ENCODE peak calls at places on chromosomes 16 and 17, in five cellular contexts. Z is esophagus squamous epithelium, I is K562, Q is right lobe of liver, N is transverse colon. R is an unnamed sample.

GRCh38 chr17:44935116-44935515 is 12.5 kb downstream of the KIF18B start:
- DNase-seq in Z (no peak), I (no peak), Q (peak), N (no peak), R (no peak)

GRCh38 chr16:84361546-84361945 is 6.8 kb upstream of the ATP2C2 start:
- DNase-seq in Z (no peak), I (no peak), Q (no peak), N (no peak), R (no peak)

GRCh38 chr17:76404976-76405563 is 20.7 kb downstream of the SPHK1 start:
- DNase-seq in Z (no peak), I (no peak), Q (no peak), N (no peak), R (peak)

GRCh38 chr17:79045830-79046500 is 22.0 kb downstream of the C1QTNF1 start:
- DNase-seq in Z (no peak), I (peak), Q (peak), N (peak), R (peak)

GRCh38 chr16:86740817-86741799 is 162.8 kb downstream of the FOXL1 start:
- DNase-seq in Z (no peak), I (no peak), Q (no peak), N (no peak), R (no peak)

GRCh38 chr17:73872816-73873215 is 228.6 kb upstream of the SDK2 start:
- DNase-seq in Z (no peak), I (no peak), Q (no peak), N (no peak), R (no peak)

GRCh38 chr16:57536306-57537193 is at the start of gene CCDC102A:
- DNase-seq in Z (no peak), I (peak), Q (peak), N (no peak), R (peak)

GRCh38 chr16:57749101-57749692 is 13.6 kb downstream of the KATNB1 start:
- DNase-seq in Z (no peak), I (no peak), Q (no peak), N (no peak), R (no peak)

GRCh38 chr17:51260960-51261958 is 913 bp downstream of the UTP18 start:
- DNase-seq in Z (no peak), I (peak), Q (peak), N (peak), R (peak)

GRCh38 chr17:63998050-63998720 is at the start of gene PRR29:
- DNase-seq in Z (no peak), I (peak), Q (peak), N (peak), R (peak)

GRCh38 chr17:34883106-34884000 is 77.9 kb downstream of the CCT6B start:
- DNase-seq in Z (no peak), I (no peak), Q (no peak), N (no peak), R (no peak)

GRCh38 chr17:7620835-7621234 is 6.1 kb upstream of the FXR2 start:
- DNase-seq in Z (no peak), I (no peak), Q (no peak), N (no peak), R (no peak)

GRCh38 chr17:80000955-80001354 is 34.7 kb downstream of the TBC1D16 start:
- DNase-seq in Z (no peak), I (no peak), Q (peak), N (no peak), R (no peak)

GRCh38 chr16:3070608-3071111 is 5.2 kb downstream of the IL32 start:
- DNase-seq in Z (no peak), I (no peak), Q (no peak), N (no peak), R (no peak)

GRCh38 chr17:8753136-8753975 is 5.0 kb downstream of the SPDYE4 start:
- DNase-seq in Z (no peak), I (no peak), Q (no peak), N (no peak), R (no peak)

GRCh38 chr16:26667271-26667703 is 399.4 kb upstream of the C16orf82 start:
- DNase-seq in Z (no peak), I (no peak), Q (no peak), N (no peak), R (no peak)

GRCh38 chr17:29076087-29076486 is 33.1 kb downstream of the PIPOX start:
- DNase-seq in Z (no peak), I (no peak), Q (no peak), N (no peak), R (no peak)

GRCh38 chr16:8882041-8882617 is at the start of gene LITAFD:
- DNase-seq in Z (no peak), I (no peak), Q (peak), N (no peak), R (no peak)

GRCh38 chr17:50344712-50345380 is 1.1 kb upstream of the XYLT2 start:
- DNase-seq in Z (no peak), I (no peak), Q (no peak), N (no peak), R (no peak)

GRCh38 chr17:54408741-54409140 is 491.9 kb upstream of the TOM1L1 start:
- DNase-seq in Z (no peak), I (no peak), Q (no peak), N (no peak), R (no peak)

GRCh38 chr17:21058098-21058893 is 15.5 kb upstream of the USP22 start:
- DNase-seq in Z (no peak), I (no peak), Q (no peak), N (no peak), R (no peak)

GRCh38 chr16:81697321-81697885 is 81.7 kb upstream of the PLCG2 start:
- DNase-seq in Z (no peak), I (peak), Q (peak), N (peak), R (no peak)

GRCh38 chr16:66324785-66325184 is 41.7 kb upstream of the CDH5 start:
- DNase-seq in Z (no peak), I (peak), Q (no peak), N (no peak), R (no peak)

GRCh38 chr17:3572231-3572630 is 14.6 kb upstream of the TRPV3 start:
- DNase-seq in Z (no peak), I (no peak), Q (no peak), N (no peak), R (no peak)

GRCh38 chr17:46046957-46047356 is 47.9 kb downstream of the STH start:
- DNase-seq in Z (no peak), I (no peak), Q (no peak), N (no peak), R (no peak)

GRCh38 chr17:35079547-35079946 is 16.0 kb upstream of the RFFL start:
- DNase-seq in Z (no peak), I (no peak), Q (no peak), N (no peak), R (no peak)

GRCh38 chr16:88561485-88562369 is 8.5 kb upstream of the ZC3H18 start:
- DNase-seq in Z (no peak), I (peak), Q (no peak), N (peak), R (peak)

GRCh38 chr17:64354396-64354795 is 36.3 kb downstream of the PECAM1 start:
- DNase-seq in Z (no peak), I (no peak), Q (no peak), N (no peak), R (no peak)

GRCh38 chr17:57108656-57109392 is 23.8 kb downstream of the AKAP1 start:
- DNase-seq in Z (no peak), I (no peak), Q (no peak), N (peak), R (no peak)

GRCh38 chr17:47789611-47790520 is 31.7 kb downstream of the OSBPL7 start:
- DNase-seq in Z (no peak), I (peak), Q (no peak), N (peak), R (peak)

GRCh38 chr17:50062323-50063243 is 6.7 kb downstream of the ITGA3 start:
- DNase-seq in Z (no peak), I (no peak), Q (peak), N (peak), R (peak)

GRCh38 chr16:23504076-23504452 is 6.2 kb downstream of the GGA2 start:
- DNase-seq in Z (no peak), I (no peak), Q (no peak), N (no peak), R (no peak)

GRCh38 chr17:4509402-4509801 is 10.7 kb downstream of the SPNS2 start:
- DNase-seq in Z (no peak), I (no peak), Q (no peak), N (no peak), R (no peak)

GRCh38 chr17:81254955-81255717 is 16.0 kb downstream of the NDUFAF8 start:
- DNase-seq in Z (no peak), I (peak), Q (peak), N (peak), R (peak)

GRCh38 chr16:48450367-48450766 is 65.2 kb upstream of the SIAH1 start:
- DNase-seq in Z (no peak), I (no peak), Q (no peak), N (no peak), R (no peak)

DNA sequence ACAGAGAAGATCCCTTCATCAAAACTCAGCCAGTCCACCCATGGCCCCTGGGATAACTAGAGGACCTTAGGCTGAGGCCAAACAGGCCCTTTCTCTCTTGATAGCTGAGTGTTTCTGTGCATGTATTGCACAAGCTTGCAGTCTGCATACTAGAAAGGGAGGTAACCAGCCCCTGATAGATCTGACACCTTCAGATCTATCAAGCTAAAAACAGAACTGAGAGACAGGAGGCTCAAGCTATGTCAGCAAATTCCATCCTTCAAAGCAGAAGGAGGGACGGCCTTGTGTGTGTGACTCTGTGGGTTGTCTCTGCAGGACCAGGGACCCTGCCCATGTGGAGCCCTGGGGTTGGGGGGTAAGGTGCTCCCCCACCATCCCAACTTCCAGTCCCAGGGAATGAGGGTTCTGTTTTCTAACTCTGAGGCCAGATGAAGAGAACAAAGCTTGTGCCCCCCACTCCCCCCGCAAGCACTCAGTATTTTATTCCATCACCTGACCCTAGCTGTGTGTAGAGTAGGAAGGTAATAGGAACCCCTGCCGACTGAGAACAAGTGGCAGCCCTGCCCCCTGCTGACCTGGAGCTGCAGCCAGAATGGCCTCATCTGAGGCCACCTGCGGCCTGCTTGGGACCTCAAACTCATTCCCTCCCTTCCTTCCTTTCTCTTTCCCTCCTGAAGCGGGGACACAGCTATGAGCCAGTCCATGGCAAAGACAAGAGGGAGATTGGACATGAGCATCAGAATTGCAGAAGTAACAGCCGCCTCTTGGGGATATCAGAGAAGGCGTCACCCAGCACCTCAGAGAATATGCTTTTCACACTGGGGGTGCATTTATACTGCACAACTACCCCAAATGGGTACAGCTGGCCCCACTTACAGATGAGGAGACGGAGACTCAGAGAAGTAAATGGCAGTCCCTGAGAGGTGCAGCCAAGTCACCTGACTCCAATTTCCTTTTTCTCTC is 63.7 kb downstream of the SMPD3 start:
- DNase-seq in Z (no peak), I (no peak), Q (peak), N (no peak), R (no peak)
- TF ChIP-seq CTCF in Z (no peak), I (peak), Q (no peak), N (no peak), R (no peak)

GRCh38 chr16:50721549-50722409 is 20.1 kb upstream of the CYLD start:
- DNase-seq in Z (no peak), I (no peak), Q (no peak), N (no peak), R (no peak)

GRCh38 chr16:50718761-50719400 is 23.0 kb upstream of the CYLD start:
- DNase-seq in Z (no peak), I (no peak), Q (no peak), N (peak), R (no peak)

GRCh38 chr16:50717109-50717893 is 23.9 kb downstream of the NOD2 start:
- DNase-seq in Z (no peak), I (no peak), Q (no peak), N (no peak), R (no peak)

GRCh38 chr16:50719401-50720337 is 22.2 kb upstream of the CYLD start:
- DNase-seq in Z (no peak), I (no peak), Q (no peak), N (peak), R (no peak)

GRCh38 chr16:50718061-50718760 is 23.7 kb upstream of the CYLD start:
- DNase-seq in Z (no peak), I (no peak), Q (no peak), N (no peak), R (no peak)
- H3K4me3 ChIP-seq in Z (no peak), I (no peak), Q (no peak), N (no peak), R (no peak)

DNA sequence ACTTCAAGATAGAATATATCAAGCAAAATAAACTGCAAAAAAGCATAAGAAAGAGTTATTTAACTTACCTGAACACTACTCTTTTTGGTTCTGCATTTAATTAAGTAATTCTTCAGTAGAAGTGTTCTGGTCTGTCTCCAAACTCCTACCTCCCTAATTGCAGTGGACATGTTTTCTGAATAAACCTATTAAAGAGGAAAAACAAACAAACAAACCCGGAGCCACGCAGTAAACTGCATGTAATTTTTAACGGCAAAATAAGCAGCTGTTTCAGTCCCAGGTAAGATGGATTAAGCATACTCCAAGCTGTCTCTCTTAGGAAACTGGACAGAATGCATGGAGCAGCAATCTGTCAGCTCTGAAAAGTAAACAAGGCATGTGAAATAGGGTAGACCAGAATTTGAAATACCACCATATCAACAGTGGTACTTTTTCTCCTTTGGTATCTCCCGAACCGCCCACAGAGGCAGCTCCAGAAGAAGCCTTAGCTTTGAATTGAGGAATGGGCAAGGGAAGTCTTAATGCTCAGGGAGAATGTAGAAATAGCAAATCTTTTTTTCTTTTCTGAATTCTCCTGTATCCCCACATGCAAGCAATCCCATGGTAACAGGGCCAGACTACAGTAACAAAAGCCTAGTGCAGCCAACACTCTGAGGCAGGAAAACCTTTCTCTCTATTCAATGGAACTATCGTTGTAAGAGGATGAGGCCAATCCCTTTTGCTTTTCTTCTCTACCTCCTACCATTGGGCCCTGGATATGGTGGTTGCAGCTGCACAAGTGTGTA is 12.5 kb downstream of the ABCA5 start:
- DNase-seq in Z (no peak), I (no peak), Q (no peak), N (no peak), R (no peak)
- TF ChIP-seq POLR2A in Z (no peak), I (no peak), Q (no peak), N (no peak), R (no peak)

DNA sequence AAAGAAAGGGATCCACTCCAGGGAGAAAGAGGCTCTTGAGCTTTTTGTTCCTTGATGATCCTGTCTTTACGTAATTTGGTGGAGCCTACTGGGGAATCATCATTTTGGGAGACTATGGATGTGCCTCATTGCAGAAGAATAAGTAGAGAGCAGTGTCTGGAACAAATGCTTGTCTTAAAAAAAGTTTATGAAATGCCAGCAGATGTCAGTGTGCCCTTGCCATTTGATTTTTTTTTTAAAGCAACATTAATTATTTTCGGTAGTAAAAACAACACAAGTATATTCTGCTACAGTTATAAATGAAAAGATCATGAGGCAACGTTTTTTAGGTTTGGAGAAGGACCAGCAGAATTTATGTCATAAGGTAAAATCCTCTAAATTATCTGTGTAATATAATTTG is 934.8 kb upstream of the EEF2KMT start:
- DNase-seq in Z (no peak), I (no peak), Q (no peak), N (no peak), R (no peak)
- TF ChIP-seq CTCF in Z (no peak), I (no peak), Q (no peak), N (no peak), R (no peak)

GRCh38 chr16:4323071-4323844 is 7.4 kb downstream of the GLIS2 start:
- DNase-seq in Z (no peak), I (no peak), Q (no peak), N (no peak), R (no peak)

GRCh38 chr16:4327386-4327781 is 11.5 kb downstream of the GLIS2 start:
- DNase-seq in Z (no peak), I (no peak), Q (no peak), N (no peak), R (no peak)

GRCh38 chr16:4323845-4324478 is 8.1 kb downstream of the GLIS2 start:
- DNase-seq in Z (no peak), I (peak), Q (no peak), N (peak), R (peak)

GRCh38 chr16:4324479-4324868 is 8.6 kb downstream of the GLIS2 start:
- DNase-seq in Z (no peak), I (no peak), Q (no peak), N (no peak), R (no peak)

GRCh38 chr16:4324871-4325740 is 9.2 kb downstream of the GLIS2 start:
- DNase-seq in Z (no peak), I (peak), Q (no peak), N (no peak), R (no peak)
- H3K4me3 ChIP-seq in Z (no peak), I (no peak), Q (no peak), N (no peak), R (no peak)

GRCh38 chr17:78023042-78023441 is 64.5 kb downstream of the TNRC6C start:
- DNase-seq in Z (no peak), I (no peak), Q (no peak), N (no peak), R (no peak)
- TF ChIP-seq POLR2A in Z (no peak), I (no peak), Q (no peak), N (no peak), R (no peak)

DNA sequence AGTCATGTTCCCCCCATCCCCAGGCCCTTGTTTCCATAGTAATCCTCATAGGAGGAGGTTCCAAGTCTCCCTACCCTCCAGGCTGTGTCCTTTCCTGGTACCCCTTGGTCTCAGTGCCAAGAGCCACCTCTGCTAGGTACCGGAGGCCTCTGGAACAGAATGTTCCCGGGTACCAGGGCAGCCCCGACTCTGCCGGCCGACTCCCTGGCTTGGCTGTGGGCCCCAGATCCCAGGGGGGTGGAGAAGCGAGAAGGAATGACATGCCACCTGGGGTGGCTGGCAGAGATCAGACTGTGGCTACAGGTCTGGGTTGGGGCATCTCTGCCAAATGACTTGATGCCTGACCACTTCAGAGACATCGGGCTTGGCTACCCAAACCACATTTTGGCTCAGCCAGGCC is 3.6 kb downstream of the STAC2 start:
- DNase-seq in Z (no peak), I (no peak), Q (no peak), N (no peak), R (no peak)
- TF ChIP-seq CTCF in Z (no peak), I (no peak), Q (no peak), N (no peak), R (no peak)

DNA sequence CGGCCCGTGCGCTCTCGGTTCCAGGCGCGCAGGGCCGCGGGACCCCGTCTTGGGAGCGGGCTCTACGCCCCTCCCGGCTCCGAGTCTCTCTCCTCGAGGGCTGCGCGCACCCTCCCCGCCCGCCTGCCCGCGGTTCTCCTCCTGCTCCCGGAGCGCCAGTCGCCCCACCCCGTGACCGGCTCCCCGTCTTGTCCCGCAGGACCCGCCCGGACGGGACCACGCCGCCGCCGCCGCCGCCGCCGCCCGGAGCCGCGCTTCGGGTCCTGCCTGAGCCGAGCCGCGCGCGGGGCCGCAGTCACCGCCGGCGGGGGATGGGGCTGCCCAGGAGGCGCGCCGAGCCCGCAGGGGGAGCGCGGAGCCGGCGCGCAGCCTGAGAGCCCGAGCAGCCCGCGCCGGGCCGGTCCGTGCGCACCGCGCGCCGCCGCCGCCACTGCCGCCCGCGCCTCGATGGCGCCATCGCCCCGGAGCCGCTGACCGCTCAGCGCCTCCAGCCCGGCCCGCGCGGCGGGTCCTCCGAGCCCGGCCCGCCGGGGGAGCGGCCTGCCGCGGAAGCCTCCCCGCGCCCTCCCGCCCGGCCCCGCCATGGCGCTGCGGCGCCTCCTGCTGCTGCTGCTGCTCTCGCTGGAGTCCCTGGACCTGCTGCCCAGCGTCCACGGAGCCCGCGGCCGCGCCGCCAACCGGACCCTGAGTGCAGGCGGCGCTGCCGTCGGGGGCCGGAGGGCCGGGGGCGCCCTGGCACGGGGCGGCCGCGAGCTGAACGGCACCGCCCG is at the start of gene SHISA6:
- DNase-seq in Z (no peak), I (no peak), Q (no peak), N (no peak), R (peak)
- H3K4me3 ChIP-seq in Z (peak), I (no peak), Q (no peak), N (peak), R (peak)

GRCh38 chr17:19384723-19385391 is 2.1 kb downstream of the MFAP4 start:
- DNase-seq in Z (no peak), I (peak), Q (no peak), N (peak), R (peak)
- TF ChIP-seq POLR2A in Z (peak), I (no peak), Q (no peak), N (no peak), R (no peak)